ENCODE peak calls at places on chromosomes 1 and 21, in six cellular contexts. P is H9; C is hepatocyte; E is left lung; N is neural progenitor cell; V is CD8-positive, alpha-beta T cell. U is an unnamed sample. For H3K4me1, the result is how much of the 10 kb centered on the place peaks cover.

GRCh38 chr1:154334647-154335350 is 9.5 kb downstream of the ATP8B2 start:
- DNase-seq in P (peak), C (peak), E (peak), N (peak), V (peak), U (peak)

GRCh38 chr21:41246808-41247207 is 69.8 kb upstream of the FAM3B start:
- DNase-seq in P (no peak), C (no peak), E (no peak), N (no peak), V (no peak), U (no peak)

GRCh38 chr21:28771790-28772501 is 220.7 kb downstream of the LTN1 start:
- DNase-seq in P (no peak), C (peak), E (no peak), N (no peak), V (no peak), U (no peak)

GRCh38 chr1:101044259-101044658 is 18.7 kb upstream of the DPH5 start:
- DNase-seq in P (no peak), C (no peak), E (no peak), N (no peak), V (no peak), U (no peak)

GRCh38 chr1:42742141-42742540 is 2.1 kb upstream of the CLDN19 start:
- DNase-seq in P (no peak), C (no peak), E (no peak), N (no peak), V (no peak), U (no peak)

GRCh38 chr1:41357451-41358151 is 3.6 kb upstream of the FOXO6 start:
- DNase-seq in P (no peak), C (no peak), E (no peak), N (peak), V (no peak), U (no peak)

GRCh38 chr1:25038699-25039098 is 108.6 kb upstream of the RUNX3 start:
- DNase-seq in P (no peak), C (no peak), E (no peak), N (no peak), V (no peak), U (no peak)

GRCh38 chr1:67441183-67441582 is 11.0 kb upstream of the SERBP1 start:
- DNase-seq in P (no peak), C (peak), E (peak), N (no peak), V (no peak), U (no peak)

GRCh38 chr21:42425603-42425985 is 21.9 kb downstream of the UBASH3A start:
- DNase-seq in P (no peak), C (no peak), E (no peak), N (no peak), V (no peak), U (no peak)

GRCh38 chr1:24910751-24911650 is 19.1 kb downstream of the RUNX3 start:
- DNase-seq in P (no peak), C (peak), E (peak), N (no peak), V (peak), U (peak)

GRCh38 chr1:220786337-220787068 is at the start of gene MTARC1:
- DNase-seq in P (peak), C (peak), E (peak), N (peak), V (no peak), U (peak)

GRCh38 chr1:27491748-27492700 is 2.1 kb upstream of the WASF2 start:
- DNase-seq in P (no peak), C (no peak), E (peak), N (no peak), V (no peak), U (peak)

GRCh38 chr1:91611498-91611917 is 110.9 kb downstream of the CDC7 start:
- DNase-seq in P (peak), C (peak), E (no peak), N (peak), V (no peak), U (no peak)

GRCh38 chr1:79667848-79668696 is 661.5 kb upstream of the ADGRL4 start:
- DNase-seq in P (no peak), C (no peak), E (no peak), N (no peak), V (no peak), U (no peak)

GRCh38 chr1:67760030-67760821 is 73.0 kb downstream of the GNG12 start:
- DNase-seq in P (peak), C (peak), E (peak), N (peak), V (peak), U (peak)

GRCh38 chr1:85330206-85330605 is 53.8 kb upstream of the BCL10 start:
- DNase-seq in P (no peak), C (no peak), E (no peak), N (no peak), V (no peak), U (no peak)

GRCh38 chr1:200233393-200233792 is 176.4 kb downstream of the ZNF281 start:
- DNase-seq in P (no peak), C (no peak), E (no peak), N (no peak), V (no peak), U (no peak)

GRCh38 chr1:46551597-46552095 is at the start of gene KNCN:
- DNase-seq in P (no peak), C (no peak), E (no peak), N (no peak), V (no peak), U (no peak)

GRCh38 chr1:234505774-234506114 is 26.8 kb upstream of the TARBP1 start:
- DNase-seq in P (no peak), C (no peak), E (no peak), N (no peak), V (no peak), U (no peak)

GRCh38 chr1:46757256-46757955 is 38.5 kb upstream of the EFCAB14 start:
- DNase-seq in P (peak), C (no peak), E (peak), N (peak), V (no peak), U (no peak)

GRCh38 chr21:38869946-38870345 is 64.2 kb downstream of the ETS2 start:
- DNase-seq in P (no peak), C (peak), E (no peak), N (no peak), V (no peak), U (no peak)
- TF ChIP-seq CTCF in P (peak), C (peak), E (no peak), N (no peak), V (no peak), U (no peak)

GRCh38 chr1:89910780-89911179 is 84.1 kb upstream of the ZNF326 start:
- DNase-seq in P (peak), C (no peak), E (no peak), N (peak), V (no peak), U (no peak)

GRCh38 chr1:89907669-89908293 is 86.9 kb downstream of the LRRC8D start:
- DNase-seq in P (no peak), C (no peak), E (no peak), N (no peak), V (no peak), U (no peak)

GRCh38 chr1:89908993-89909436 is 85.9 kb upstream of the ZNF326 start:
- DNase-seq in P (no peak), C (no peak), E (no peak), N (no peak), V (no peak), U (no peak)

GRCh38 chr1:89910268-89910667 is 84.6 kb upstream of the ZNF326 start:
- DNase-seq in P (no peak), C (no peak), E (no peak), N (no peak), V (no peak), U (no peak)

DNA sequence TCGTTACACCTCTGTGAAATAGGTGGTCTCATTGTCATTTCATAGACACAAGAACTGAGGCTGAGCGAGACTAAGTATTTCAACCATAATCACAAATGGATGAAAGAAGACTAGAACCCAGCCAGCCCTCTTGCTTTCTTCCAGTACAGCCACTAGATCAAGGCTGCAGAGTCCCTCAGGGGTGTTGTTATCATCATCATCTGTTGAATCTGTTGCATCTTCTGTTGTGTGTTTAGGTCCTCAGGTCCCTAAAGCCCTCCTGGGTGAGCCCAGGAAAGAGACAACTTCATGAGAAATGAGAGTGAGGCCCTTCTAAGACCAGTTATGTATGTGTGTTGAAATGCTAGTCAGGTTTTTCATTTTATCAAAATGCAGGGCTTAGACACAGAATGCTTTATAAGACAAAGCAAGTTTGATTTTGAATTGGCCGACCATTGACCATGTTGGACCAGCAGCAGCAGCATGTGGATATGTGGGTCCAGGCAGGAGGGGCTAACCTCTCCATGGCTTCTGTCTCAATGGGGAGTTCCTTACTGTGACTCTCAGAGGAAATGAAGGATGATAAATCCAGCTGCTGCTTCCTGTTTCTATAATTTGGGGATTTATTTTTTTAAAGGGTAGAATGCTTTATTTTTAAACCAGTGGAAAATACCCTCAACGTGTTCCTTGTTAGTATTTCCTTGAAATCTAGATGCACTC is 86.5 kb upstream of the ZNF326 start:
- DNase-seq in P (no peak), C (no peak), E (no peak), N (no peak), V (no peak), U (no peak)
- H3K4me1 ChIP-seq in P (under half), C (under half), E (under half), N (half or more), V (under half), U (under half)

GRCh38 chr1:202015677-202015952 is 5.2 kb downstream of the ELF3 start:
- DNase-seq in P (no peak), C (no peak), E (no peak), N (no peak), V (no peak), U (no peak)
- H3K27ac ChIP-seq in P (no peak), C (peak), E (no peak), N (no peak), V (no peak), U (no peak)

DNA sequence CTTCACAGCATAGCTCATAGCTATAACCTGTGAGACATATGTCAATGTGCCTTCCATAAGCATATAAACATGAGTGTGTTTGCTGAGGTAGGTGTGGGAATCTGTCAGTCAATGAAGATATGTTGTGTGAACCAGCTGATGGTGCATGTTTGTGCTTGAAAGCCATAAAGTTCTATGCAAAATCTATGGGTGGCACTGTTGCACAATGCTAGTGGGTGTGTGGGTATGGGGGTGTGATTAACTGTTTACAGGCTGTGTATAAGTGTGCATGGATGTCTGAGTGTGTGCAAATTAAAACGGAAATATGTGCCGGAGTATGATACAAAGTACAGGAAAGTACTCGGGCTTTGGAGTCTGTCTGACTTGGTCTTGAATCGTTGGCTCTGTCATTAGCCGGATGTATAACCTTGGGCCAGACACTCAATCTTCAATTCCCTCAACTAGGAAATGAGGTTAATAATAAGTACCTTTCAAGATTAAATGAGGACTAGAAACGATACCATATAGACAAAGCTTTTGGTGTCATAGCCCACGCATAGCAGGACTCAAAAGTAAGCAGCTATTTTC is 926 bp upstream of the ATP2B4 start:
- DNase-seq in P (no peak), C (peak), E (no peak), N (no peak), V (peak), U (no peak)
- TF ChIP-seq CTCF in P (no peak), C (peak), E (peak), N (no peak), V (peak), U (peak)

U was measured in ascending aorta.